ENCODE peak calls at places on chromosomes 13 and 19, in four cellular contexts. Z, R, M and V are unnamed samples.

GRCh38 chr13:45879666-45880065 is 28.1 kb upstream of the SIAH3 start:
- DNase-seq in Z (no peak), M (no peak), R (no peak), V (no peak)

GRCh38 chr13:31350560-31350959 is 150.8 kb downstream of the B3GLCT start:
- DNase-seq in Z (no peak), M (no peak), R (no peak), V (no peak)

GRCh38 chr19:756232-756631 is 5.3 kb downstream of the MISP start:
- DNase-seq in R (no peak), M (no peak), Z (no peak), V (no peak)

GRCh38 chr13:101544979-101545378 is 92.5 kb downstream of the ITGBL1 start:
- DNase-seq in M (no peak), R (no peak), Z (no peak), V (no peak)

GRCh38 chr13:34294483-34295129 is 476.7 kb downstream of the RFC3 start:
- DNase-seq in Z (no peak), M (no peak), R (no peak), V (no peak)

GRCh38 chr19:41995959-41996797 is 2.1 kb upstream of the ATP1A3 start:
- DNase-seq in M (no peak), R (no peak), Z (no peak), V (no peak)

GRCh38 chr13:53174550-53174949 is 145.9 kb downstream of the OLFM4 start:
- DNase-seq in Z (no peak), M (no peak), R (no peak), V (no peak)

GRCh38 chr13:50519866-50520265 is 323.6 kb downstream of the DLEU7 start:
- DNase-seq in R (no peak), M (no peak), Z (no peak), V (no peak)

GRCh38 chr13:110331362-110331761 is 24.3 kb downstream of the COL4A2 start:
- DNase-seq in M (peak), R (no peak), Z (no peak), V (no peak)

GRCh38 chr13:28650284-28650683 is 8.6 kb upstream of the POMP start:
- DNase-seq in M (no peak), Z (no peak), R (no peak), V (no peak)

GRCh38 chr13:98919566-98919965 is 58.3 kb downstream of the DOCK9 start:
- DNase-seq in Z (no peak), M (no peak), R (no peak), V (no peak)

GRCh38 chr13:114067381-114067885 is 65.0 kb downstream of the RASA3 start:
- DNase-seq in Z (no peak), R (peak), M (no peak), V (peak)

GRCh38 chr19:33755314-33756020 is 41.2 kb upstream of the KCTD15 start:
- DNase-seq in M (no peak), R (no peak), Z (no peak), V (no peak)

GRCh38 chr19:53158119-53158656 is 665 bp downstream of the ZNF347 start:
- DNase-seq in M (peak), Z (peak), R (peak), V (peak)

GRCh38 chr19:48804496-48804895 is 6.3 kb downstream of the BCAT2 start:
- DNase-seq in M (no peak), Z (no peak), R (no peak), V (no peak)

GRCh38 chr19:18322318-18322758 is 538 bp downstream of the LSM4 start:
- DNase-seq in Z (peak), R (peak), M (no peak), V (peak)

GRCh38 chr19:42284066-42284501 is 15.0 kb downstream of the CIC start:
- DNase-seq in R (peak), M (peak), Z (peak), V (peak)

GRCh38 chr19:34904521-34904845 is 22.2 kb upstream of the ZNF30 start:
- DNase-seq in R (no peak), M (no peak), Z (no peak), V (no peak)

GRCh38 chr19:58003153-58003828 is 671 bp upstream of the ZNF606 start:
- DNase-seq in Z (peak), M (no peak), R (no peak), V (no peak)

GRCh38 chr19:58009666-58010301 is 7.2 kb upstream of the ZNF606 start:
- DNase-seq in Z (peak), R (peak), M (peak), V (peak)

GRCh38 chr19:58010507-58010906 is 7.9 kb upstream of the ZNF606 start:
- DNase-seq in R (no peak), M (no peak), Z (no peak), V (no peak)

GRCh38 chr19:58009301-58009665 is 6.7 kb upstream of the ZNF606 start:
- DNase-seq in R (no peak), Z (no peak), M (no peak), V (no peak)

GRCh38 chr19:58007285-58007684 is 4.7 kb upstream of the ZNF606 start:
- DNase-seq in Z (no peak), R (peak), M (no peak), V (no peak)
- TF ChIP-seq CTCF in Z (no peak), R (no peak), M (no peak), V (no peak)

GRCh38 chr19:8902520-8902919 is 70.3 kb downstream of the MBD3L1 start:
- DNase-seq in M (no peak), Z (no peak), R (no peak), V (no peak)

GRCh38 chr19:8905342-8905741 is 73.2 kb downstream of the MBD3L1 start:
- DNase-seq in Z (no peak), M (no peak), R (no peak), V (no peak)

GRCh38 chr19:8908066-8908465 is 75.9 kb downstream of the MBD3L1 start:
- DNase-seq in R (no peak), M (no peak), Z (no peak), V (no peak)

GRCh38 chr19:8900421-8900820 is 68.2 kb downstream of the MBD3L1 start:
- DNase-seq in Z (no peak), M (no peak), R (no peak), V (no peak)

GRCh38 chr19:8904597-8904996 is 72.4 kb downstream of the MBD3L1 start:
- DNase-seq in R (no peak), M (no peak), Z (no peak), V (no peak)
- TF ChIP-seq CTCF in R (no peak), M (no peak), Z (no peak), V (no peak)

GRCh38 chr19:38837304-38837626 is 5.7 kb upstream of the ECH1 start:
- DNase-seq in Z (no peak), R (no peak), M (no peak), V (no peak)
- TF ChIP-seq CTCF in Z (no peak), R (no peak), M (no peak), V (no peak)

DNA sequence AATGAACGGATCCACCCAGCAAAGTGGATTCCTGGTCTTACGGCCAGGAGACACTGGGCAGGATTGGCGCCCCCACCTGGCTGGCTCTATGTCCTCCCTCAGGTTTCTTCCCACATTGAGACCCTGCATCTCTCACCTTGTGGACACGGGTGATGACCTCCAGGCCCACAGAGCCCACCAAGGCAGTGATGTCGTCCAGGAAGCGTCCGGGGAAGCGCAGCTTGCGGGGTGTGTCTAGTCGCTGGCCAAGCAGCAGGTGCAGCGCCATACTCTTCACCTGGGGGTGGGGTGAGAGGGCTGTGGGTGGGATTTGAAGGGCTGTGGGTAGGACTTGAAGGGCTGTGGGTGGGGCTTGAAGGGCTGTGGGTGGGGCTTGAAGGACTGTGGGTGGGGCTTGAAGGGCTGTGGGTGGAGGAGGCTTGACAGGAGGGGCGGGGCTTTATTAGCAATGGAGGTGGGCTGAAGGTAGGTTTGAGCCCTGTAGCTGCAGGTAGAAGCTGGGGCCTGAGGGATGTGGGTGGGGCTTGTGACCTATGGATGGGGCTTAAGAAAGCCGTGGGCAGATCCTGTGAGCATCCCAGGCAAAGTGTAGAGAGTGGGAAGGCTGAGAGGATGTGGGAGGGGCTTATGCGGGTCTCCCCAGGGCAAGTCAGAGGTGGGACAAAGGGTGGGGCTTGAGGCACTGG is 12.1 kb upstream of the ANGPTL8 start:
- DNase-seq in Z (no peak), R (no peak), M (no peak), V (no peak)
- TF ChIP-seq CTCF in Z (no peak), R (no peak), M (no peak), V (no peak)

GRCh38 chr19:46349311-46349993 is 2.6 kb downstream of the PPP5C start:
- DNase-seq in R (no peak), M (no peak), Z (no peak), V (no peak)

GRCh38 chr19:46347572-46347883 is 641 bp downstream of the PPP5C start:
- DNase-seq in R (no peak), M (no peak), Z (no peak), V (no peak)

GRCh38 chr19:46345157-46345556 is 1.7 kb upstream of the PPP5C start:
- DNase-seq in M (no peak), R (no peak), Z (no peak), V (no peak)

GRCh38 chr19:46347985-46348384 is 1.1 kb downstream of the PPP5C start:
- DNase-seq in Z (no peak), M (no peak), R (no peak), V (no peak)

DNA sequence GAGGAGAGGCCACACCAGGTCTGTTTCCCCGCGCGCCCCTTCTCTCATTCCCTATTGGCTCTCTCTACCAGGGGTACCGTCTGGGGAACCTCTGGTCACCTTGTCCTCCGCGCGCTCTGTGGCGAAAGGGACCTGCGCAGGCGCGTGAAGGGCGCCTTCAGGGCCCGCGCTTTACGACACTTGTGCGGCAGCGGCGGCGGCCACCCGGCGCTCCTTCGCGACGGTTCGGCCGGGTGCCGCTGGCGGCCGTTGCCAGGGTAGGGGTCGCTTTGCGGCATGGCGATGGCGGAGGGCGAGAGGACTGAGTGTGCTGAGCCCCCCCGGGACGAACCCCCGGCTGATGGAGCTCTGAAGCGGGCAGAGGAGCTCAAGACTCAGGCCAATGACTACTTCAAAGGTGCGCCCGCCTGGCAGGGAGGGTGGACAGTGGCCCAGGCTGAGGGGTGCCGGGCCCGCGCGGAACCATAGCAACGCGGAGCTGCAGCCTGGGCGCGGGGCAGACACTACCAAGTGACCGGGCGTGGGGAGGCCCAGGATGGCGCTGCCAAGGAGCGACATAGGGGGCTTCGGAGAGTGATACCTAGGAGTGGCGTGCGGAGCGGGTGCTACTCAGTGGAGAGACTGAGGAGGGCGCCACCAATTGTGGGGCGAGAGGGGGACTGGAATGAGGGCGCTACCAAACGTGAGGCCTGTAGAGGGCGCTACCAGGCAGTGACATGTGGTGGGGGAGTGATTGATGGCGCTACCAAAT is at the start of gene PPP5C:
- DNase-seq in Z (peak), M (peak), R (peak), V (peak)
- TF ChIP-seq CTCF in Z (peak), M (peak), R (peak), V (peak)

GRCh38 chr13:78780708-78781107 is 121.8 kb upstream of the OBI1 start:
- DNase-seq in Z (no peak), M (no peak), R (no peak), V (no peak)

GRCh38 chr13:78772933-78773332 is 114.0 kb upstream of the OBI1 start:
- DNase-seq in R (no peak), M (no peak), Z (no peak), V (no peak)

DNA sequence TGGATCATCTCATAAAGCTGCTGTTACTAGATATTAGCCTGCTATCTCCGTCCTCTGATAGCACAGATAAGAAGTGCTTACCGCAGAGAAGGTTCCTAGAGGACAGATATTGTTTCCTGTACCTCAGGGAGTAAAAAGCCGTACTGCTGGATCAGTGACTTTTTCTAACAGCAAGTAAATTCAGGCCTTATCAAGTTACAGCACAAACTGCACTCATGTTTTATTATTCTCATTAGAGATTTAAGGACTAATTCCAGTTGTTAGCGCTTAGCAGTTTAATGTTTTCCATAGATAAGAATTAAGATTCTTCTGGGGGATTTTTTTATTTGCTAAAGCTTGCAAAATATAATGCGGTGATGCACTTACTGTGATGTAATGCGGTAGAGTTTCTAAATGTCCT is 119.0 kb upstream of the OBI1 start:
- DNase-seq in R (no peak), Z (no peak), M (no peak), V (no peak)
- TF ChIP-seq CTCF in R (no peak), Z (no peak), M (no peak), V (no peak)